ENCODE peak calls at places on chromosomes 3 and 15, in six cellular contexts. V, R, Z, E, D and B are unnamed samples.

GRCh38 chr3:29759443-29760033 is 478.7 kb downstream of the RBMS3 start:
- DNase-seq in V (no peak), R (no peak), Z (no peak), E (no peak), D (peak; percentile 32), B (no peak)

GRCh38 chr3:194871143-194871863 is 185.6 kb downstream of the FAM43A start:
- DNase-seq in V (peak; percentile 85), R (no peak), Z (peak; percentile 90), E (no peak), D (peak; percentile 89), B (peak; percentile 72)

GRCh38 chr3:157128771-157129671 is 30.9 kb downstream of the CCNL1 start:
- DNase-seq in V (peak; percentile 57), R (no peak), Z (peak; percentile 85), E (no peak), D (peak; percentile 82), B (peak; percentile 57)

GRCh38 chr15:84570164-84570692 is 30.6 kb upstream of the ZSCAN2 start:
- DNase-seq in V (no peak), R (peak; percentile 50), Z (peak; percentile 71), E (no peak), D (peak; percentile 36), B (peak; percentile 64)

GRCh38 chr3:127717357-127718243 is 44.8 kb downstream of the ABTB1 start:
- DNase-seq in V (no peak), R (no peak), Z (peak; percentile 16), E (peak; percentile 62), D (no peak), B (peak; percentile 28)

GRCh38 chr3:143897558-143898305 is 49.5 kb upstream of the SLC9A9 start:
- DNase-seq in V (peak; percentile 54), R (no peak), Z (no peak), E (no peak), D (no peak), B (no peak)

GRCh38 chr15:60009124-60009523 is 5.0 kb downstream of the FOXB1 start:
- DNase-seq in V (no peak), R (no peak), Z (no peak), E (no peak), D (peak; percentile 37), B (no peak)

GRCh38 chr3:32374788-32375595 is 16.7 kb upstream of the CMTM7 start:
- DNase-seq in V (peak; percentile 75), R (peak; percentile 66), Z (no peak), E (peak; percentile 44), D (peak; percentile 92), B (peak; percentile 47)

GRCh38 chr3:183653209-183654064 is 18.0 kb downstream of the KLHL24 start:
- DNase-seq in V (no peak), R (no peak), Z (no peak), E (no peak), D (peak; percentile 11), B (no peak)

GRCh38 chr3:171806200-171807128 is 3.8 kb downstream of the PLD1 start:
- DNase-seq in V (peak; percentile 72), R (no peak), Z (no peak), E (no peak), D (peak; percentile 95), B (no peak)

GRCh38 chr3:42851228-42851834 is 24.3 kb downstream of the CYP8B1 start:
- DNase-seq in V (no peak), R (no peak), Z (no peak), E (no peak), D (peak; percentile 24), B (no peak)

GRCh38 chr15:86384191-86384590 is 304.5 kb downstream of the AGBL1 start:
- DNase-seq in V (no peak), R (no peak), Z (no peak), E (no peak), D (no peak), B (no peak)

GRCh38 chr15:90895571-90896117 is 7.5 kb upstream of the MAN2A2 start:
- DNase-seq in V (no peak), R (no peak), Z (no peak), E (peak; percentile 81), D (no peak), B (no peak)

GRCh38 chr3:13032206-13032605 is 41.0 kb downstream of the IQSEC1 start:
- DNase-seq in V (no peak), R (no peak), Z (no peak), E (no peak), D (no peak), B (peak; percentile 41)

GRCh38 chr3:170584585-170585007 is 1.3 kb downstream of the SLC7A14 start:
- DNase-seq in V (peak; percentile 42), R (peak; percentile 56), Z (peak; percentile 74), E (peak; percentile 59), D (peak; percentile 53), B (peak; percentile 88)
- H3K4me3 ChIP-seq in V (no peak overlapping the region), R (no peak overlapping the region), Z (no peak overlapping the region), E (peak overlapping the region; percentile 66), D (no peak overlapping the region), B (no peak overlapping the region)

DNA sequence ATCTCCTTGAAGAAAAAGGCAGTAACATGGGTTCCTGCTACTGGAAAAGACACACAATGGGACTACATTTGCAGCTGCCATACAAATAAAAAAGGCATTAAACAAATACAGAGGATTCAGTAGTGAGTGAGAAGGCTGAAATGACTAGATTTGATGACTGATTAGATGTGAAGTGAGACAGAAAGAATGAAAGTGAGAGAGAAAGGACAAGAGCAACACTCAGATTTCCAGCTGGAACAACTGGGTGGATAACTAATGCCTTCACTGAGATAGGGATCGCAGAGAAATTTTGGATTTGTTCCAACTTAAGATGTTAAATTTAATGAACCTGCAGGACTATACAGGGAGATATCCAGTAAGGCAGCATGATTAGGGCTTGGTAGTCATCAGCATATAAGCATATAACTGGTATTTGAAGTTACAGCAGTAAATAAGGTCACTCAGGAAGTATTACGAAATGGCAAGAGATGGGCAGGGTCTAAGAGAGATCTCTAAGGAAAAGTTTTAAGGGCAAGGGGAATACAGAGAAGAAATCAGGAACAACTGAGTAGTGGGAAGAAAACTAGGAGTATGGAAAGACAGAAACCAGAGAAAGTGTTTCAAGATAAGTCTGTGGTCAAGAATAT is 8.1 kb downstream of the OSBPL11 start:
- DNase-seq in V (no peak), R (no peak), Z (no peak), E (no peak), D (peak; percentile 4), B (no peak)
- H3K27ac ChIP-seq in V (no peak overlapping the region), R (no peak overlapping the region), Z (no peak overlapping the region), E (no peak overlapping the region), D (no peak overlapping the region), B (no peak overlapping the region)

DNA sequence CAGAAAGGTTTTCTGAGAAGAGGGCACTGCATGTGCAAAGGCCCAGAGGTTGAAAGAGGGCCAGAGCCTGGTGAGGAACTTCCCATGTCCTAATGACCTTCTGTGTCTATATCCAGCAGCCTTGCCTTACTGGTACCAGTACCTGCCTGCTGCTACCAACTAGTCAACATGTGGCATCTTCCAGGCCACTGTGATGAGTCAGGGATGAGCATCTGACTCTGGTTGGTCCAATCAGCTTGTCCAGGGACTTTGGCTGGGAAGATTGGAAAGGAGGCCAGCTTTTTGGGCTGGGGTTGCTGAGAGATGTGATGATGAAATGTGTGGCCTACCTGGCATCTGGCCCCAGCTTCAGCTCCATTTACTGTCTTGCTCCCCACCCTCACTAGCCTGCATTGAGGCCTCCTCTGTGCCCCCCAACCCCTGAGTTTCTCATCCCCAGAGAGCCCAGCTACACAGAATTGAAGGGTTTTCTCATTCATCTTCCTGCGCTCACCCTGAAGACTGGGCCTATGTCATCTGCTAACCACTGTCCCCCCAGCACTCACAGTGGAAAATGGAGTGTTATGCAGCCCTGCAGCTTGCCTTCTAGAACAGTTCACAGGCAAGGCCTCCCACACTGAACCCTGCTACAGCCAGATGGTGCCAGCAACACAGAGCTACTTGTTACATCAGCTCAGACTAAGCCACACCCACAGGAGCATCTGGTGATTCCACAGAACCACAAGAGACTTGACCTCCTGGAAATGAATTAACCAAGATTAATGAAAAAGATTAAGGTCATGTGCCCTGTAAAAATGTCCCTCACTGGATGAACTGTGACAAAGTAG is 1.3 kb upstream of the TWF2 start:
- DNase-seq in V (peak; percentile 88), R (peak; percentile 64), Z (peak; percentile 46), E (peak; percentile 84), D (peak; percentile 75), B (peak; percentile 36)
- H3K4me3 ChIP-seq in V (peak overlapping the region; percentile 93), R (no peak overlapping the region), Z (peak overlapping the region; percentile 94), E (peak overlapping the region; percentile 97), D (peak overlapping the region; percentile 97), B (peak overlapping the region; percentile 61)

GRCh38 chr3:45179163-45179562 is 33.0 kb upstream of the CDCP1 start:
- DNase-seq in V (no peak), R (no peak), Z (no peak), E (no peak), D (no peak), B (no peak)

GRCh38 chr3:45176912-45177311 is 30.7 kb upstream of the CDCP1 start:
- DNase-seq in V (no peak), R (no peak), Z (no peak), E (no peak), D (no peak), B (no peak)

GRCh38 chr3:45180899-45181298 is 34.7 kb upstream of the CDCP1 start:
- DNase-seq in V (no peak), R (no peak), Z (no peak), E (no peak), D (no peak), B (no peak)

GRCh38 chr3:45180051-45180450 is 33.9 kb upstream of the CDCP1 start:
- DNase-seq in V (peak; percentile 74), R (no peak), Z (no peak), E (no peak), D (peak; percentile 37), B (no peak)

DNA sequence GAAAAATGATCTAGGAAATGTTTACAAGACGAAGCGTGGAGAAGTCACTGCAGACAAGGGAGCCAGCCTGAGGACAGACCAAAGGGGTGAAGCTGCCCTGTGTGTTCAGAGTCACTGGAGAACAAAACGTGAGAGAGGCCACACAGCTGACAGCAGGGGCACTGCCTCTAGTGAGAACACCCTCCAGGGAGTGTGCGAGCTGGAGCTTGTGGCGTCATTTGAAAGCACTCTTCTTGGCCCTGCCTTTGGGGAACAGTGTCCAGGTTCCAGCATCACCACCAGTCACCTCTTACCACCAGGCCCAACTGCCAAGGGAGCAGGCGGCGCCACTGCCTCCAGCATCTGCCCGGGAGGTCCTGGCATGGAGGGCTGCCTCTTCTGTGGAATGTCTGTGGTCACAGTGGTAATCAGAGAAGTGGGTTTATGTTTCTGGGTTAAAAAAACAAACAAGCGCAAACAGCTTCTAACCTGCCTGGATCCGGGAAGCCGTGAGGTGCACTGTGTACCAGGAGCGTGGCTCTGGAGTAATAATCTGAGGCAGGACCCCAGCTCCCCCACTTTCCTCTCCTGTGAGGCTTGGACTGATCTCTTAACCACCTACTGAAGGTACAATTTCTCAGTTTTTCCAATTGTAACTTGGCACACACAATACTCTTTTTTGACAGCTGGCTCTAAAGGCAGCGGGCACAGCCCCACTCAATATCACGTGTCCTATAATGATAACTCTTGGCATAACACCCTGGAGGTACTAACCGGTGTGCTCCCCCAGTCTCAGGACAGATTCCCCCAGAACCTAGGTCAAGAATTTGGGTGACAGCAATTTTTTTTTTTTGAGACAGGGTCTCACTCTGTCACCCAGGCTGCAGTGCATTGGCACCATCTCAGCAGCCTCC is 32.2 kb upstream of the CDCP1 start:
- DNase-seq in V (peak; percentile 31), R (no peak), Z (no peak), E (no peak), D (no peak), B (no peak)
- H3K27ac ChIP-seq in V (no peak overlapping the region), R (no peak overlapping the region), Z (no peak overlapping the region), E (no peak overlapping the region), D (no peak overlapping the region), B (no peak overlapping the region)

GRCh38 chr3:141360888-141361598 is 7.3 kb upstream of the ZBTB38 start:
- DNase-seq in V (peak; percentile 96), R (peak; percentile 32), Z (no peak), E (no peak), D (peak; percentile 78), B (peak; percentile 9)
- H3K4me3 ChIP-seq in V (no peak overlapping the region), R (no peak overlapping the region), Z (no peak overlapping the region), E (no peak overlapping the region), D (peak overlapping the region; percentile 39), B (no peak overlapping the region)